ENCODE peak calls at places on chromosomes 7 and 10, in four cellular contexts. M is anterior cingulate cortex, S is GM19239, V is hepatic stellate cell. Z is an unnamed sample.

GRCh38 chr7:81769891-81770818 is at the start of gene HGF:
- DNase-seq in M (peak), S (no peak), V (peak), Z (no peak)

GRCh38 chr10:37109000-37109399 is 16.4 kb upstream of the ANKRD30A start:
- DNase-seq in M (no peak), S (no peak), V (no peak), Z (no peak)

GRCh38 chr10:14086596-14086995 is 244.1 kb downstream of the FRMD4A start:
- DNase-seq in M (no peak), S (no peak), V (peak), Z (no peak)

GRCh38 chr7:6250364-6250833 is 22.0 kb downstream of the CYTH3 start:
- DNase-seq in M (no peak), S (no peak), V (no peak), Z (no peak)

GRCh38 chr7:112990619-112991018 is 96.0 kb downstream of the GPR85 start:
- DNase-seq in M (no peak), S (no peak), V (no peak), Z (no peak)

GRCh38 chr7:75639893-75640600 is 98.7 kb downstream of the HIP1 start:
- DNase-seq in M (peak), S (no peak), V (no peak), Z (no peak)

GRCh38 chr7:539731-540411 is 20.2 kb upstream of the PDGFA start:
- DNase-seq in M (no peak), S (no peak), V (peak), Z (no peak)

GRCh38 chr7:140160308-140160707 is 16.5 kb downstream of the KDM7A start:
- DNase-seq in M (no peak), S (no peak), V (no peak), Z (no peak)

GRCh38 chr10:78656815-78657621 is 411.7 kb upstream of the ZMIZ1 start:
- DNase-seq in M (peak), S (no peak), V (no peak), Z (no peak)

GRCh38 chr7:147524726-147525245 is 1065.8 kb upstream of the C7orf33 start:
- DNase-seq in M (no peak), S (no peak), V (no peak), Z (no peak)

GRCh38 chr7:1856966-1857441 is 186.9 kb downstream of the ELFN1 start:
- DNase-seq in M (no peak), S (no peak), V (no peak), Z (no peak)

GRCh38 chr7:155234950-155235789 is 62.5 kb upstream of the INSIG1 start:
- DNase-seq in M (no peak), S (no peak), V (no peak), Z (no peak)

GRCh38 chr7:116395125-116395791 is 104.3 kb upstream of the CAV2 start:
- DNase-seq in M (no peak), S (no peak), V (peak), Z (peak)

GRCh38 chr7:41708621-41709358 is 5.9 kb upstream of the INHBA start:
- DNase-seq in M (no peak), S (no peak), V (no peak), Z (no peak)

GRCh38 chr10:116627386-116627933 is 6.7 kb downstream of the PNLIPRP2 start:
- DNase-seq in M (no peak), S (no peak), V (no peak), Z (no peak)

GRCh38 chr7:31633894-31634494 is 53.0 kb upstream of the PPP1R17 start:
- DNase-seq in M (no peak), S (peak), V (peak), Z (peak)

GRCh38 chr7:139329119-139329518 is 12.0 kb upstream of the FMC1 start:
- DNase-seq in M (no peak), S (no peak), V (no peak), Z (no peak)

GRCh38 chr7:24858108-24858977 is 101.1 kb upstream of the GSDME start:
- DNase-seq in M (no peak), S (no peak), V (no peak), Z (no peak)

GRCh38 chr10:127889605-127890195 is 3.0 kb downstream of the CLRN3 start:
- DNase-seq in M (no peak), S (no peak), V (no peak), Z (no peak)

GRCh38 chr7:145986248-145986874 is 130.2 kb upstream of the CNTNAP2 start:
- DNase-seq in M (no peak), S (no peak), V (no peak), Z (no peak)

GRCh38 chr10:33117816-33118215 is 159.8 kb upstream of the ITGB1 start:
- DNase-seq in M (no peak), S (no peak), V (no peak), Z (no peak)

Z was measured in amniotic stem cell.